ENCODE peak calls at places on chromosomes 12 and 14, in ten cellular contexts. One of them, this sample, is unnamed.
A peak's percentile ranks its signal among the peaks of the same experiment; 100 is the strongest.

GRCh38 chr12:31245822-31246469 is 80.0 kb downstream of the SINHCAF start:
- DNase-seq in upper lobe of right lung: no peak
- DNase-seq in left ventricle myocardium inferior: no peak
- DNase-seq in heart left ventricle: no peak
- DNase-seq in caudate nucleus: no peak
- DNase-seq in mesenchymal stem cell: no peak
- DNase-seq in brain microvascular endothelial cell: no peak
- DNase-seq in A549: no peak
- DNase-seq in heart right ventricle: no peak
- DNase-seq in esophagus squamous epithelium: no peak
- DNase-seq in this sample: no peak

GRCh38 chr12:117580718-117581062 is 219.3 kb upstream of the NOS1 start:
- DNase-seq in A549: peak; percentile 36
- DNase-seq in mesenchymal stem cell: no peak
- DNase-seq in esophagus squamous epithelium: no peak
- DNase-seq in heart left ventricle: peak; percentile 39
- DNase-seq in heart right ventricle: peak; percentile 11
- DNase-seq in brain microvascular endothelial cell: no peak
- DNase-seq in caudate nucleus: no peak
- DNase-seq in left ventricle myocardium inferior: peak; percentile 33
- DNase-seq in upper lobe of right lung: peak; percentile 61
- DNase-seq in this sample: no peak

GRCh38 chr14:102201369-102201748 is 61.7 kb downstream of the WDR20 start:
- DNase-seq in heart right ventricle: no peak
- DNase-seq in esophagus squamous epithelium: no peak
- DNase-seq in brain microvascular endothelial cell: no peak
- DNase-seq in upper lobe of right lung: no peak
- DNase-seq in heart left ventricle: no peak
- DNase-seq in mesenchymal stem cell: no peak
- DNase-seq in caudate nucleus: no peak
- DNase-seq in left ventricle myocardium inferior: no peak
- DNase-seq in A549: no peak
- DNase-seq in this sample: no peak

GRCh38 chr12:113867258-113867657 is 98.9 kb downstream of the RBM19 start:
- DNase-seq in left ventricle myocardium inferior: no peak
- DNase-seq in A549: peak; percentile 54
- DNase-seq in esophagus squamous epithelium: no peak
- DNase-seq in mesenchymal stem cell: peak; percentile 34
- DNase-seq in heart right ventricle: no peak
- DNase-seq in heart left ventricle: no peak
- DNase-seq in brain microvascular endothelial cell: no peak
- DNase-seq in caudate nucleus: no peak
- DNase-seq in upper lobe of right lung: no peak
- DNase-seq in this sample: no peak

GRCh38 chr14:64953661-64954060 is 11.1 kb upstream of the GPX2 start:
- DNase-seq in esophagus squamous epithelium: no peak
- DNase-seq in upper lobe of right lung: no peak
- DNase-seq in caudate nucleus: no peak
- DNase-seq in brain microvascular endothelial cell: no peak
- DNase-seq in mesenchymal stem cell: no peak
- DNase-seq in heart right ventricle: no peak
- DNase-seq in A549: no peak
- DNase-seq in left ventricle myocardium inferior: no peak
- DNase-seq in heart left ventricle: no peak
- DNase-seq in this sample: no peak

GRCh38 chr12:53413485-53414215 is 10.0 kb upstream of the AMHR2 start:
- DNase-seq in left ventricle myocardium inferior: no peak
- DNase-seq in heart left ventricle: no peak
- DNase-seq in brain microvascular endothelial cell: no peak
- DNase-seq in mesenchymal stem cell: no peak
- DNase-seq in heart right ventricle: no peak
- DNase-seq in upper lobe of right lung: no peak
- DNase-seq in caudate nucleus: no peak
- DNase-seq in A549: no peak
- DNase-seq in esophagus squamous epithelium: no peak
- DNase-seq in this sample: no peak

GRCh38 chr12:45708901-45709300 is 20.6 kb upstream of the ARID2 start:
- DNase-seq in heart left ventricle: no peak
- DNase-seq in A549: no peak
- DNase-seq in esophagus squamous epithelium: no peak
- DNase-seq in caudate nucleus: no peak
- DNase-seq in mesenchymal stem cell: no peak
- DNase-seq in left ventricle myocardium inferior: no peak
- DNase-seq in upper lobe of right lung: no peak
- DNase-seq in heart right ventricle: no peak
- DNase-seq in brain microvascular endothelial cell: no peak
- DNase-seq in this sample: no peak

GRCh38 chr12:42039599-42039998 is 105.1 kb downstream of the GXYLT1 start:
- DNase-seq in brain microvascular endothelial cell: no peak
- DNase-seq in esophagus squamous epithelium: no peak
- DNase-seq in A549: no peak
- DNase-seq in heart right ventricle: no peak
- DNase-seq in mesenchymal stem cell: no peak
- DNase-seq in upper lobe of right lung: no peak
- DNase-seq in heart left ventricle: no peak
- DNase-seq in caudate nucleus: no peak
- DNase-seq in left ventricle myocardium inferior: no peak
- DNase-seq in this sample: no peak

GRCh38 chr14:74571901-74572828 is 39.9 kb downstream of the LTBP2 start:
- DNase-seq in heart left ventricle: peak; percentile 29
- DNase-seq in upper lobe of right lung: no peak
- DNase-seq in A549: peak; percentile 74
- DNase-seq in esophagus squamous epithelium: no peak
- DNase-seq in left ventricle myocardium inferior: no peak
- DNase-seq in caudate nucleus: no peak
- DNase-seq in brain microvascular endothelial cell: peak; percentile 98
- DNase-seq in heart right ventricle: no peak
- DNase-seq in mesenchymal stem cell: peak; percentile 100
- DNase-seq in this sample: no peak

GRCh38 chr14:87667661-87668060 is 325.3 kb downstream of the GALC start:
- DNase-seq in left ventricle myocardium inferior: no peak
- DNase-seq in heart left ventricle: no peak
- DNase-seq in caudate nucleus: no peak
- DNase-seq in mesenchymal stem cell: no peak
- DNase-seq in heart right ventricle: no peak
- DNase-seq in esophagus squamous epithelium: no peak
- DNase-seq in upper lobe of right lung: no peak
- DNase-seq in A549: no peak
- DNase-seq in brain microvascular endothelial cell: no peak
- DNase-seq in this sample: no peak

GRCh38 chr12:81229718-81230117 is 151.8 kb downstream of the ACSS3 start:
- DNase-seq in mesenchymal stem cell: no peak
- DNase-seq in heart right ventricle: no peak
- DNase-seq in brain microvascular endothelial cell: no peak
- DNase-seq in upper lobe of right lung: no peak
- DNase-seq in esophagus squamous epithelium: no peak
- DNase-seq in left ventricle myocardium inferior: no peak
- DNase-seq in heart left ventricle: no peak
- DNase-seq in A549: no peak
- DNase-seq in caudate nucleus: no peak
- DNase-seq in this sample: no peak

GRCh38 chr12:108446766-108447165 is 68.3 kb upstream of the FICD start:
- DNase-seq in A549: no peak
- DNase-seq in mesenchymal stem cell: peak; percentile 7
- DNase-seq in esophagus squamous epithelium: no peak
- DNase-seq in heart left ventricle: peak; percentile 40
- DNase-seq in brain microvascular endothelial cell: no peak
- DNase-seq in heart right ventricle: no peak
- DNase-seq in upper lobe of right lung: no peak
- DNase-seq in caudate nucleus: no peak
- DNase-seq in left ventricle myocardium inferior: peak; percentile 34
- DNase-seq in this sample: no peak

GRCh38 chr12:58539295-58539694 is 381.0 kb downstream of the LRIG3 start:
- DNase-seq in caudate nucleus: no peak
- DNase-seq in heart left ventricle: no peak
- DNase-seq in brain microvascular endothelial cell: no peak
- DNase-seq in upper lobe of right lung: no peak
- DNase-seq in left ventricle myocardium inferior: no peak
- DNase-seq in heart right ventricle: no peak
- DNase-seq in esophagus squamous epithelium: no peak
- DNase-seq in A549: no peak
- DNase-seq in mesenchymal stem cell: no peak
- DNase-seq in this sample: no peak

GRCh38 chr12:79006306-79006705 is 141.7 kb downstream of the SYT1 start:
- DNase-seq in left ventricle myocardium inferior: no peak
- DNase-seq in heart right ventricle: no peak
- DNase-seq in caudate nucleus: no peak
- DNase-seq in mesenchymal stem cell: peak; percentile 17
- DNase-seq in A549: no peak
- DNase-seq in esophagus squamous epithelium: no peak
- DNase-seq in heart left ventricle: no peak
- DNase-seq in upper lobe of right lung: no peak
- DNase-seq in brain microvascular endothelial cell: peak; percentile 2
- DNase-seq in this sample: no peak

GRCh38 chr12:3560295-3560620 is 69.3 kb downstream of the PRMT8 start:
- DNase-seq in brain microvascular endothelial cell: no peak
- DNase-seq in A549: no peak
- DNase-seq in heart right ventricle: no peak
- DNase-seq in left ventricle myocardium inferior: no peak
- DNase-seq in upper lobe of right lung: no peak
- DNase-seq in heart left ventricle: no peak
- DNase-seq in caudate nucleus: peak; percentile 32
- DNase-seq in mesenchymal stem cell: no peak
- DNase-seq in esophagus squamous epithelium: no peak
- DNase-seq in this sample: no peak

GRCh38 chr14:94483071-94483451 is 7.1 kb upstream of the SERPINA9 start:
- DNase-seq in upper lobe of right lung: no peak
- DNase-seq in left ventricle myocardium inferior: no peak
- DNase-seq in brain microvascular endothelial cell: no peak
- DNase-seq in heart left ventricle: no peak
- DNase-seq in A549: no peak
- DNase-seq in caudate nucleus: no peak
- DNase-seq in heart right ventricle: no peak
- DNase-seq in mesenchymal stem cell: no peak
- DNase-seq in esophagus squamous epithelium: no peak
- DNase-seq in this sample: no peak
- H3K27ac ChIP-seq in upper lobe of right lung: no peak overlapping the region
- H3K27ac ChIP-seq in left ventricle myocardium inferior: no peak overlapping the region
- H3K27ac ChIP-seq in brain microvascular endothelial cell: peak overlapping the region; percentile 80
- H3K27ac ChIP-seq in heart left ventricle: no peak overlapping the region
- H3K27ac ChIP-seq in A549: no peak overlapping the region
- H3K27ac ChIP-seq in caudate nucleus: no peak overlapping the region
- H3K27ac ChIP-seq in heart right ventricle: no peak overlapping the region
- H3K27ac ChIP-seq in mesenchymal stem cell: no peak overlapping the region
- H3K27ac ChIP-seq in esophagus squamous epithelium: no peak overlapping the region
- H3K27ac ChIP-seq in this sample: no peak overlapping the region

GRCh38 chr14:80134321-80134720 is 77.0 kb downstream of the DIO2 start:
- DNase-seq in esophagus squamous epithelium: no peak
- DNase-seq in heart right ventricle: no peak
- DNase-seq in caudate nucleus: no peak
- DNase-seq in brain microvascular endothelial cell: no peak
- DNase-seq in mesenchymal stem cell: no peak
- DNase-seq in A549: no peak
- DNase-seq in upper lobe of right lung: no peak
- DNase-seq in heart left ventricle: no peak
- DNase-seq in left ventricle myocardium inferior: no peak
- DNase-seq in this sample: no peak

GRCh38 chr14:80135305-80136088 is 75.8 kb downstream of the DIO2 start:
- DNase-seq in esophagus squamous epithelium: no peak
- DNase-seq in A549: no peak
- DNase-seq in caudate nucleus: no peak
- DNase-seq in upper lobe of right lung: no peak
- DNase-seq in brain microvascular endothelial cell: no peak
- DNase-seq in mesenchymal stem cell: no peak
- DNase-seq in heart left ventricle: peak; percentile 18
- DNase-seq in left ventricle myocardium inferior: no peak
- DNase-seq in heart right ventricle: peak; percentile 26
- DNase-seq in this sample: no peak

GRCh38 chr14:80133457-80133856 is 77.8 kb downstream of the DIO2 start:
- DNase-seq in left ventricle myocardium inferior: no peak
- DNase-seq in heart left ventricle: no peak
- DNase-seq in mesenchymal stem cell: no peak
- DNase-seq in upper lobe of right lung: no peak
- DNase-seq in esophagus squamous epithelium: no peak
- DNase-seq in heart right ventricle: no peak
- DNase-seq in brain microvascular endothelial cell: no peak
- DNase-seq in A549: no peak
- DNase-seq in caudate nucleus: no peak
- DNase-seq in this sample: no peak

GRCh38 chr14:80136358-80136757 is 74.9 kb downstream of the DIO2 start:
- DNase-seq in mesenchymal stem cell: no peak
- DNase-seq in brain microvascular endothelial cell: no peak
- DNase-seq in caudate nucleus: no peak
- DNase-seq in heart right ventricle: no peak
- DNase-seq in left ventricle myocardium inferior: no peak
- DNase-seq in esophagus squamous epithelium: no peak
- DNase-seq in A549: no peak
- DNase-seq in upper lobe of right lung: no peak
- DNase-seq in heart left ventricle: no peak
- DNase-seq in this sample: peak; percentile 6
- H3K27ac ChIP-seq in mesenchymal stem cell: no peak overlapping the region
- H3K27ac ChIP-seq in brain microvascular endothelial cell: no peak overlapping the region
- H3K27ac ChIP-seq in caudate nucleus: no peak overlapping the region
- H3K27ac ChIP-seq in heart right ventricle: no peak overlapping the region
- H3K27ac ChIP-seq in left ventricle myocardium inferior: no peak overlapping the region
- H3K27ac ChIP-seq in esophagus squamous epithelium: no peak overlapping the region
- H3K27ac ChIP-seq in A549: no peak overlapping the region
- H3K27ac ChIP-seq in upper lobe of right lung: no peak overlapping the region
- H3K27ac ChIP-seq in heart left ventricle: no peak overlapping the region
- H3K27ac ChIP-seq in this sample: no peak overlapping the region

DNA sequence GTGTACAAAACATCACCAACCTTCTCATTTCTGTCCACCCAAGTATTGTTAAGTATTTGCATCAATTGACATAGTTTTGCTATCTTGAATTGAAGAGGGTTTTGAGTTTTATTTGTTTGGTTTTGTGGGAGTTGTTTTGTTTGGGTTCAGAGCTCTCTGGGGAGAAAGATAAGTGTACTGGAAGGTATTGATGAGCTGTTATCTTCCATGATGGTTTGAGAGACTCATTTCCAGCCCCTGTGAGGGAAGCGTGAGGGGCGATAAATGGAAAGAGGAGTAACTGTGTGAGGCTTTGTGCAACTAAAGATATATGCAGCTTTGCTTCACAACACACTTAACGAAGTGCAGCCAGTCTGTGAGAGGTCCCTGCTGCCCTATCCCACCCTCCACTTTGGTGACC is 15.7 kb upstream of the CIPC start:
- DNase-seq in upper lobe of right lung: no peak
- DNase-seq in A549: no peak
- DNase-seq in left ventricle myocardium inferior: no peak
- DNase-seq in heart right ventricle: no peak
- DNase-seq in esophagus squamous epithelium: no peak
- DNase-seq in mesenchymal stem cell: no peak
- DNase-seq in heart left ventricle: no peak
- DNase-seq in caudate nucleus: no peak
- DNase-seq in brain microvascular endothelial cell: no peak
- DNase-seq in this sample: no peak
- H3K27ac ChIP-seq in upper lobe of right lung: no peak overlapping the region
- H3K27ac ChIP-seq in A549: no peak overlapping the region
- H3K27ac ChIP-seq in left ventricle myocardium inferior: no peak overlapping the region
- H3K27ac ChIP-seq in heart right ventricle: no peak overlapping the region
- H3K27ac ChIP-seq in esophagus squamous epithelium: no peak overlapping the region
- H3K27ac ChIP-seq in mesenchymal stem cell: no peak overlapping the region
- H3K27ac ChIP-seq in heart left ventricle: no peak overlapping the region
- H3K27ac ChIP-seq in caudate nucleus: no peak overlapping the region
- H3K27ac ChIP-seq in brain microvascular endothelial cell: no peak overlapping the region
- H3K27ac ChIP-seq in this sample: no peak overlapping the region

DNA sequence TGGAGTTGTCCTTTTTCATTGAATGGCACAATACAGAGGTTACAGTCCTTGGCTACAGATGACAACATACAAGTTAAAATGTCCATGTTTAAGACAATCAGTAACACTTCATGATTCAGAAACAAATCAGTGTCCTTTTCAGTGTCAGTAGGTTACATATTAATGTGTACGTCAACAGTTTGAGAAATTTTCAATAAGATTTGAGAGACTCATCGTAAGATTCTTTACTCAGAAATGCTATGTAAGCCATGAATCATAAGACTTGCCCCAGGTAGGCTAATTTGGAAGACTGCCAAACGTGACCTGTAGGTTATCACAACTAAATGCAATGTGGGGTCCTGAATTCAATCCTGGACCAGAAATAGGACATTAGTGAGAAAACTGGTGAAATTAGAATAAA is 3.5 kb downstream of the RDH12 start:
- DNase-seq in caudate nucleus: no peak
- DNase-seq in brain microvascular endothelial cell: no peak
- DNase-seq in heart left ventricle: no peak
- DNase-seq in heart right ventricle: no peak
- DNase-seq in esophagus squamous epithelium: no peak
- DNase-seq in left ventricle myocardium inferior: no peak
- DNase-seq in A549: no peak
- DNase-seq in upper lobe of right lung: no peak
- DNase-seq in mesenchymal stem cell: no peak
- DNase-seq in this sample: no peak
- H3K27ac ChIP-seq in caudate nucleus: no peak overlapping the region
- H3K27ac ChIP-seq in brain microvascular endothelial cell: no peak overlapping the region
- H3K27ac ChIP-seq in heart left ventricle: no peak overlapping the region
- H3K27ac ChIP-seq in heart right ventricle: no peak overlapping the region
- H3K27ac ChIP-seq in esophagus squamous epithelium: no peak overlapping the region
- H3K27ac ChIP-seq in left ventricle myocardium inferior: no peak overlapping the region
- H3K27ac ChIP-seq in A549: no peak overlapping the region
- H3K27ac ChIP-seq in upper lobe of right lung: no peak overlapping the region
- H3K27ac ChIP-seq in mesenchymal stem cell: no peak overlapping the region
- H3K27ac ChIP-seq in this sample: no peak overlapping the region

This sample was measured in CD4-positive, CD25-positive, alpha-beta regulatory T cell.